ENCODE peak calls at places on chromosome 15, in ten cellular contexts. One of them, this sample, is unnamed.

GRCh38 chr15:99310745-99311144 is 59.5 kb downstream of the LRRC28 start:
- DNase-seq in GM12892: no peak
- DNase-seq in naive B cell: no peak
- DNase-seq in NT2/D1: no peak
- DNase-seq in NCI-H1092 treated with DMSO at 0.1 percent for 48 hours: no peak
- DNase-seq in psoas muscle: no peak
- DNase-seq in stimulated activated CD4-positive, alpha-beta T cell treated with anti-CD3 and anti-CD28 coated beads, Interleukin-12 subunit alpha, Interleukin-12 subunit beta, amount 100 ng/mL, for 48 hours: no peak
- DNase-seq in GM20000: no peak
- DNase-seq in activated T-helper 1 cell treated with Interleukin-2 at 50 U/mL for 16 hours: no peak
- DNase-seq in AG08395: no peak
- DNase-seq in this sample: no peak

GRCh38 chr15:50523736-50524318 is 22.6 kb downstream of the USP50 start:
- DNase-seq in NT2/D1: no peak
- DNase-seq in stimulated activated CD4-positive, alpha-beta T cell treated with anti-CD3 and anti-CD28 coated beads, Interleukin-12 subunit alpha, Interleukin-12 subunit beta, amount 100 ng/mL, for 48 hours: no peak
- DNase-seq in naive B cell: no peak
- DNase-seq in GM12892: no peak
- DNase-seq in NCI-H1092 treated with DMSO at 0.1 percent for 48 hours: no peak
- DNase-seq in GM20000: no peak
- DNase-seq in AG08395: no peak
- DNase-seq in psoas muscle: no peak
- DNase-seq in activated T-helper 1 cell treated with Interleukin-2 at 50 U/mL for 16 hours: no peak
- DNase-seq in this sample: no peak

GRCh38 chr15:67080900-67081431 is 15.6 kb downstream of the SMAD3 start:
- DNase-seq in AG08395: peak; percentile 89
- DNase-seq in GM20000: peak; percentile 70
- DNase-seq in NCI-H1092 treated with DMSO at 0.1 percent for 48 hours: no peak
- DNase-seq in stimulated activated CD4-positive, alpha-beta T cell treated with anti-CD3 and anti-CD28 coated beads, Interleukin-12 subunit alpha, Interleukin-12 subunit beta, amount 100 ng/mL, for 48 hours: peak; percentile 64
- DNase-seq in psoas muscle: peak; percentile 75
- DNase-seq in GM12892: no peak
- DNase-seq in NT2/D1: no peak
- DNase-seq in naive B cell: peak; percentile 93
- DNase-seq in activated T-helper 1 cell treated with Interleukin-2 at 50 U/mL for 16 hours: no peak
- DNase-seq in this sample: peak; percentile 78

GRCh38 chr15:85587707-85588441 is 206.9 kb downstream of the KLHL25 start:
- DNase-seq in naive B cell: no peak
- DNase-seq in NT2/D1: no peak
- DNase-seq in GM20000: no peak
- DNase-seq in GM12892: no peak
- DNase-seq in stimulated activated CD4-positive, alpha-beta T cell treated with anti-CD3 and anti-CD28 coated beads, Interleukin-12 subunit alpha, Interleukin-12 subunit beta, amount 100 ng/mL, for 48 hours: no peak
- DNase-seq in AG08395: peak; percentile 37
- DNase-seq in psoas muscle: no peak
- DNase-seq in activated T-helper 1 cell treated with Interleukin-2 at 50 U/mL for 16 hours: no peak
- DNase-seq in NCI-H1092 treated with DMSO at 0.1 percent for 48 hours: no peak
- DNase-seq in this sample: no peak

GRCh38 chr15:33874156-33874555 is 94.1 kb upstream of the CHRM5 start:
- DNase-seq in psoas muscle: no peak
- DNase-seq in stimulated activated CD4-positive, alpha-beta T cell treated with anti-CD3 and anti-CD28 coated beads, Interleukin-12 subunit alpha, Interleukin-12 subunit beta, amount 100 ng/mL, for 48 hours: no peak
- DNase-seq in activated T-helper 1 cell treated with Interleukin-2 at 50 U/mL for 16 hours: no peak
- DNase-seq in GM12892: no peak
- DNase-seq in GM20000: no peak
- DNase-seq in naive B cell: no peak
- DNase-seq in NCI-H1092 treated with DMSO at 0.1 percent for 48 hours: no peak
- DNase-seq in AG08395: no peak
- DNase-seq in NT2/D1: no peak
- DNase-seq in this sample: no peak

GRCh38 chr15:66948294-66948693 is 117.1 kb upstream of the SMAD3 start:
- DNase-seq in stimulated activated CD4-positive, alpha-beta T cell treated with anti-CD3 and anti-CD28 coated beads, Interleukin-12 subunit alpha, Interleukin-12 subunit beta, amount 100 ng/mL, for 48 hours: no peak
- DNase-seq in GM12892: no peak
- DNase-seq in NT2/D1: no peak
- DNase-seq in AG08395: peak; percentile 62
- DNase-seq in GM20000: no peak
- DNase-seq in naive B cell: no peak
- DNase-seq in NCI-H1092 treated with DMSO at 0.1 percent for 48 hours: no peak
- DNase-seq in activated T-helper 1 cell treated with Interleukin-2 at 50 U/mL for 16 hours: no peak
- DNase-seq in psoas muscle: no peak
- DNase-seq in this sample: no peak

GRCh38 chr15:31358163-31358562 is 31.5 kb downstream of the KLF13 start:
- DNase-seq in NCI-H1092 treated with DMSO at 0.1 percent for 48 hours: no peak
- DNase-seq in stimulated activated CD4-positive, alpha-beta T cell treated with anti-CD3 and anti-CD28 coated beads, Interleukin-12 subunit alpha, Interleukin-12 subunit beta, amount 100 ng/mL, for 48 hours: no peak
- DNase-seq in psoas muscle: no peak
- DNase-seq in GM12892: no peak
- DNase-seq in NT2/D1: no peak
- DNase-seq in GM20000: no peak
- DNase-seq in AG08395: no peak
- DNase-seq in activated T-helper 1 cell treated with Interleukin-2 at 50 U/mL for 16 hours: no peak
- DNase-seq in naive B cell: no peak
- DNase-seq in this sample: no peak

GRCh38 chr15:29800441-29801366 is 21.6 kb downstream of the TJP1 start:
- DNase-seq in stimulated activated CD4-positive, alpha-beta T cell treated with anti-CD3 and anti-CD28 coated beads, Interleukin-12 subunit alpha, Interleukin-12 subunit beta, amount 100 ng/mL, for 48 hours: no peak
- DNase-seq in GM12892: no peak
- DNase-seq in NCI-H1092 treated with DMSO at 0.1 percent for 48 hours: no peak
- DNase-seq in psoas muscle: no peak
- DNase-seq in AG08395: no peak
- DNase-seq in activated T-helper 1 cell treated with Interleukin-2 at 50 U/mL for 16 hours: no peak
- DNase-seq in naive B cell: no peak
- DNase-seq in GM20000: no peak
- DNase-seq in NT2/D1: no peak
- DNase-seq in this sample: no peak

GRCh38 chr15:101562428-101563059 is 73.0 kb upstream of the PCSK6 start:
- DNase-seq in NCI-H1092 treated with DMSO at 0.1 percent for 48 hours: no peak
- DNase-seq in GM20000: no peak
- DNase-seq in activated T-helper 1 cell treated with Interleukin-2 at 50 U/mL for 16 hours: no peak
- DNase-seq in naive B cell: no peak
- DNase-seq in AG08395: no peak
- DNase-seq in GM12892: no peak
- DNase-seq in stimulated activated CD4-positive, alpha-beta T cell treated with anti-CD3 and anti-CD28 coated beads, Interleukin-12 subunit alpha, Interleukin-12 subunit beta, amount 100 ng/mL, for 48 hours: no peak
- DNase-seq in NT2/D1: no peak
- DNase-seq in psoas muscle: no peak
- DNase-seq in this sample: no peak

GRCh38 chr15:45402955-45403892 is 24.9 kb upstream of the GATM start:
- DNase-seq in activated T-helper 1 cell treated with Interleukin-2 at 50 U/mL for 16 hours: no peak
- DNase-seq in GM20000: peak; percentile 59
- DNase-seq in GM12892: peak; percentile 41
- DNase-seq in psoas muscle: peak; percentile 33
- DNase-seq in stimulated activated CD4-positive, alpha-beta T cell treated with anti-CD3 and anti-CD28 coated beads, Interleukin-12 subunit alpha, Interleukin-12 subunit beta, amount 100 ng/mL, for 48 hours: no peak
- DNase-seq in NT2/D1: no peak
- DNase-seq in AG08395: peak; percentile 19
- DNase-seq in NCI-H1092 treated with DMSO at 0.1 percent for 48 hours: peak; percentile 1
- DNase-seq in naive B cell: no peak
- DNase-seq in this sample: peak; percentile 59

GRCh38 chr15:42157381-42157780 is 945 bp upstream of the PLA2G4F start:
- DNase-seq in NCI-H1092 treated with DMSO at 0.1 percent for 48 hours: no peak
- DNase-seq in activated T-helper 1 cell treated with Interleukin-2 at 50 U/mL for 16 hours: no peak
- DNase-seq in stimulated activated CD4-positive, alpha-beta T cell treated with anti-CD3 and anti-CD28 coated beads, Interleukin-12 subunit alpha, Interleukin-12 subunit beta, amount 100 ng/mL, for 48 hours: no peak
- DNase-seq in GM20000: no peak
- DNase-seq in naive B cell: no peak
- DNase-seq in psoas muscle: no peak
- DNase-seq in AG08395: no peak
- DNase-seq in GM12892: no peak
- DNase-seq in NT2/D1: no peak
- DNase-seq in this sample: no peak

GRCh38 chr15:45183001-45183400 is 4.8 kb downstream of the SHF start:
- DNase-seq in NCI-H1092 treated with DMSO at 0.1 percent for 48 hours: no peak
- DNase-seq in GM12892: no peak
- DNase-seq in stimulated activated CD4-positive, alpha-beta T cell treated with anti-CD3 and anti-CD28 coated beads, Interleukin-12 subunit alpha, Interleukin-12 subunit beta, amount 100 ng/mL, for 48 hours: no peak
- DNase-seq in psoas muscle: no peak
- DNase-seq in naive B cell: no peak
- DNase-seq in GM20000: no peak
- DNase-seq in AG08395: no peak
- DNase-seq in activated T-helper 1 cell treated with Interleukin-2 at 50 U/mL for 16 hours: no peak
- DNase-seq in NT2/D1: no peak
- DNase-seq in this sample: peak; percentile 45

GRCh38 chr15:50850003-50850402 is 58.5 kb upstream of the AP4E1 start:
- DNase-seq in psoas muscle: no peak
- DNase-seq in GM20000: no peak
- DNase-seq in NT2/D1: no peak
- DNase-seq in NCI-H1092 treated with DMSO at 0.1 percent for 48 hours: no peak
- DNase-seq in naive B cell: no peak
- DNase-seq in GM12892: no peak
- DNase-seq in AG08395: no peak
- DNase-seq in activated T-helper 1 cell treated with Interleukin-2 at 50 U/mL for 16 hours: no peak
- DNase-seq in stimulated activated CD4-positive, alpha-beta T cell treated with anti-CD3 and anti-CD28 coated beads, Interleukin-12 subunit alpha, Interleukin-12 subunit beta, amount 100 ng/mL, for 48 hours: no peak
- DNase-seq in this sample: no peak

GRCh38 chr15:69450968-69451695 is 1.5 kb upstream of the RPLP1 start:
- DNase-seq in AG08395: no peak
- DNase-seq in GM20000: no peak
- DNase-seq in NCI-H1092 treated with DMSO at 0.1 percent for 48 hours: no peak
- DNase-seq in naive B cell: no peak
- DNase-seq in GM12892: no peak
- DNase-seq in psoas muscle: no peak
- DNase-seq in NT2/D1: no peak
- DNase-seq in stimulated activated CD4-positive, alpha-beta T cell treated with anti-CD3 and anti-CD28 coated beads, Interleukin-12 subunit alpha, Interleukin-12 subunit beta, amount 100 ng/mL, for 48 hours: no peak
- DNase-seq in activated T-helper 1 cell treated with Interleukin-2 at 50 U/mL for 16 hours: no peak
- DNase-seq in this sample: no peak

GRCh38 chr15:65132841-65133549 is 613 bp downstream of the PDCD7 start:
- DNase-seq in GM20000: peak; percentile 79
- DNase-seq in AG08395: peak; percentile 63
- DNase-seq in naive B cell: peak; percentile 25
- DNase-seq in NCI-H1092 treated with DMSO at 0.1 percent for 48 hours: no peak
- DNase-seq in stimulated activated CD4-positive, alpha-beta T cell treated with anti-CD3 and anti-CD28 coated beads, Interleukin-12 subunit alpha, Interleukin-12 subunit beta, amount 100 ng/mL, for 48 hours: no peak
- DNase-seq in activated T-helper 1 cell treated with Interleukin-2 at 50 U/mL for 16 hours: peak; percentile 5
- DNase-seq in psoas muscle: peak; percentile 41
- DNase-seq in NT2/D1: peak; percentile 27
- DNase-seq in GM12892: peak; percentile 63
- DNase-seq in this sample: peak; percentile 59

GRCh38 chr15:71079208-71080044 is 35.8 kb upstream of the THSD4 start:
- DNase-seq in NT2/D1: no peak
- DNase-seq in NCI-H1092 treated with DMSO at 0.1 percent for 48 hours: no peak
- DNase-seq in AG08395: peak; percentile 80
- DNase-seq in GM20000: no peak
- DNase-seq in naive B cell: no peak
- DNase-seq in stimulated activated CD4-positive, alpha-beta T cell treated with anti-CD3 and anti-CD28 coated beads, Interleukin-12 subunit alpha, Interleukin-12 subunit beta, amount 100 ng/mL, for 48 hours: no peak
- DNase-seq in activated T-helper 1 cell treated with Interleukin-2 at 50 U/mL for 16 hours: no peak
- DNase-seq in GM12892: no peak
- DNase-seq in psoas muscle: no peak
- DNase-seq in this sample: no peak

GRCh38 chr15:70853855-70854668 is at the start of gene LARP6:
- DNase-seq in NT2/D1: peak; percentile 23
- DNase-seq in activated T-helper 1 cell treated with Interleukin-2 at 50 U/mL for 16 hours: no peak
- DNase-seq in GM20000: peak; percentile 58
- DNase-seq in naive B cell: peak; percentile 9
- DNase-seq in GM12892: peak; percentile 25
- DNase-seq in stimulated activated CD4-positive, alpha-beta T cell treated with anti-CD3 and anti-CD28 coated beads, Interleukin-12 subunit alpha, Interleukin-12 subunit beta, amount 100 ng/mL, for 48 hours: no peak
- DNase-seq in psoas muscle: peak; percentile 68
- DNase-seq in NCI-H1092 treated with DMSO at 0.1 percent for 48 hours: peak; percentile 22
- DNase-seq in AG08395: peak; percentile 65
- DNase-seq in this sample: peak; percentile 15

GRCh38 chr15:52392008-52392687 is 96.5 kb upstream of the MYO5C start:
- DNase-seq in GM20000: no peak
- DNase-seq in activated T-helper 1 cell treated with Interleukin-2 at 50 U/mL for 16 hours: no peak
- DNase-seq in GM12892: no peak
- DNase-seq in psoas muscle: no peak
- DNase-seq in NCI-H1092 treated with DMSO at 0.1 percent for 48 hours: no peak
- DNase-seq in naive B cell: no peak
- DNase-seq in AG08395: peak; percentile 69
- DNase-seq in NT2/D1: peak; percentile 60
- DNase-seq in stimulated activated CD4-positive, alpha-beta T cell treated with anti-CD3 and anti-CD28 coated beads, Interleukin-12 subunit alpha, Interleukin-12 subunit beta, amount 100 ng/mL, for 48 hours: no peak
- DNase-seq in this sample: no peak

GRCh38 chr15:38895326-38896282 is 331.0 kb upstream of the RASGRP1 start:
- DNase-seq in activated T-helper 1 cell treated with Interleukin-2 at 50 U/mL for 16 hours: no peak
- DNase-seq in AG08395: peak; percentile 31
- DNase-seq in stimulated activated CD4-positive, alpha-beta T cell treated with anti-CD3 and anti-CD28 coated beads, Interleukin-12 subunit alpha, Interleukin-12 subunit beta, amount 100 ng/mL, for 48 hours: no peak
- DNase-seq in naive B cell: no peak
- DNase-seq in NT2/D1: no peak
- DNase-seq in NCI-H1092 treated with DMSO at 0.1 percent for 48 hours: no peak
- DNase-seq in GM20000: no peak
- DNase-seq in GM12892: no peak
- DNase-seq in psoas muscle: no peak
- DNase-seq in this sample: no peak

GRCh38 chr15:26771168-26771916 is 1.5 kb downstream of the GABRB3 start:
- DNase-seq in AG08395: peak; percentile 12
- DNase-seq in naive B cell: no peak
- DNase-seq in stimulated activated CD4-positive, alpha-beta T cell treated with anti-CD3 and anti-CD28 coated beads, Interleukin-12 subunit alpha, Interleukin-12 subunit beta, amount 100 ng/mL, for 48 hours: no peak
- DNase-seq in psoas muscle: peak; percentile 15
- DNase-seq in GM12892: no peak
- DNase-seq in GM20000: no peak
- DNase-seq in activated T-helper 1 cell treated with Interleukin-2 at 50 U/mL for 16 hours: no peak
- DNase-seq in NCI-H1092 treated with DMSO at 0.1 percent for 48 hours: peak; percentile 48
- DNase-seq in NT2/D1: no peak
- DNase-seq in this sample: no peak

GRCh38 chr15:45399381-45400212 is 21.3 kb upstream of the GATM start:
- DNase-seq in AG08395: peak; percentile 52
- DNase-seq in psoas muscle: no peak
- DNase-seq in activated T-helper 1 cell treated with Interleukin-2 at 50 U/mL for 16 hours: no peak
- DNase-seq in stimulated activated CD4-positive, alpha-beta T cell treated with anti-CD3 and anti-CD28 coated beads, Interleukin-12 subunit alpha, Interleukin-12 subunit beta, amount 100 ng/mL, for 48 hours: no peak
- DNase-seq in NCI-H1092 treated with DMSO at 0.1 percent for 48 hours: peak; percentile 63
- DNase-seq in GM12892: no peak
- DNase-seq in NT2/D1: no peak
- DNase-seq in naive B cell: peak; percentile 51
- DNase-seq in GM20000: peak; percentile 40
- DNase-seq in this sample: no peak

GRCh38 chr15:68818088-68818670 is 2.5 kb downstream of the ANP32A start:
- DNase-seq in NCI-H1092 treated with DMSO at 0.1 percent for 48 hours: peak; percentile 38
- DNase-seq in NT2/D1: peak; percentile 35
- DNase-seq in psoas muscle: peak; percentile 73
- DNase-seq in AG08395: peak; percentile 61
- DNase-seq in GM20000: peak; percentile 76
- DNase-seq in stimulated activated CD4-positive, alpha-beta T cell treated with anti-CD3 and anti-CD28 coated beads, Interleukin-12 subunit alpha, Interleukin-12 subunit beta, amount 100 ng/mL, for 48 hours: no peak
- DNase-seq in GM12892: peak; percentile 44
- DNase-seq in naive B cell: peak; percentile 68
- DNase-seq in activated T-helper 1 cell treated with Interleukin-2 at 50 U/mL for 16 hours: peak; percentile 57
- DNase-seq in this sample: peak; percentile 87

GRCh38 chr15:95857124-95857757 is 473.3 kb upstream of the NR2F2 start:
- DNase-seq in AG08395: no peak
- DNase-seq in activated T-helper 1 cell treated with Interleukin-2 at 50 U/mL for 16 hours: no peak
- DNase-seq in naive B cell: no peak
- DNase-seq in psoas muscle: no peak
- DNase-seq in GM20000: no peak
- DNase-seq in NT2/D1: no peak
- DNase-seq in NCI-H1092 treated with DMSO at 0.1 percent for 48 hours: no peak
- DNase-seq in GM12892: no peak
- DNase-seq in stimulated activated CD4-positive, alpha-beta T cell treated with anti-CD3 and anti-CD28 coated beads, Interleukin-12 subunit alpha, Interleukin-12 subunit beta, amount 100 ng/mL, for 48 hours: no peak
- DNase-seq in this sample: no peak

GRCh38 chr15:91911878-91912277 is 58.4 kb downstream of the SLCO3A1 start:
- DNase-seq in naive B cell: no peak
- DNase-seq in GM12892: no peak
- DNase-seq in stimulated activated CD4-positive, alpha-beta T cell treated with anti-CD3 and anti-CD28 coated beads, Interleukin-12 subunit alpha, Interleukin-12 subunit beta, amount 100 ng/mL, for 48 hours: no peak
- DNase-seq in psoas muscle: no peak
- DNase-seq in NT2/D1: no peak
- DNase-seq in NCI-H1092 treated with DMSO at 0.1 percent for 48 hours: no peak
- DNase-seq in activated T-helper 1 cell treated with Interleukin-2 at 50 U/mL for 16 hours: no peak
- DNase-seq in AG08395: no peak
- DNase-seq in GM20000: no peak
- DNase-seq in this sample: no peak